ENCODE peak calls at places on chromosomes 16 and 17, in five cellular contexts. One of them, this sample, is unnamed.

GRCh38 chr16:76926042-76926441 is 264.9 kb upstream of the MON1B start:
- DNase-seq in CD8-positive, alpha-beta T cell: no peak
- DNase-seq in hepatocyte: peak; percentile 19
- DNase-seq in Peyer's patch: no peak
- DNase-seq in tibial artery: no peak
- DNase-seq in this sample: no peak

GRCh38 chr17:32529604-32530003 is 42.8 kb downstream of the CDK5R1 start:
- DNase-seq in tibial artery: no peak
- DNase-seq in CD8-positive, alpha-beta T cell: no peak
- DNase-seq in hepatocyte: no peak
- DNase-seq in Peyer's patch: no peak
- DNase-seq in this sample: no peak

GRCh38 chr16:68166264-68166663 is 69.7 kb downstream of the ESRP2 start:
- DNase-seq in hepatocyte: no peak
- DNase-seq in CD8-positive, alpha-beta T cell: no peak
- DNase-seq in tibial artery: no peak
- DNase-seq in Peyer's patch: no peak
- DNase-seq in this sample: no peak

GRCh38 chr16:14011006-14011405 is 60.1 kb upstream of the MRTFB start:
- DNase-seq in tibial artery: no peak
- DNase-seq in CD8-positive, alpha-beta T cell: no peak
- DNase-seq in hepatocyte: no peak
- DNase-seq in Peyer's patch: no peak
- DNase-seq in this sample: no peak

GRCh38 chr16:20938426-20938825 is 37.9 kb downstream of the LYRM1 start:
- DNase-seq in Peyer's patch: no peak
- DNase-seq in CD8-positive, alpha-beta T cell: no peak
- DNase-seq in hepatocyte: no peak
- DNase-seq in tibial artery: no peak
- DNase-seq in this sample: no peak

GRCh38 chr16:1035066-1035415 is 37.5 kb upstream of the SSTR5 start:
- DNase-seq in CD8-positive, alpha-beta T cell: no peak
- DNase-seq in hepatocyte: no peak
- DNase-seq in tibial artery: no peak
- DNase-seq in Peyer's patch: no peak
- DNase-seq in this sample: no peak

GRCh38 chr16:69286941-69287713 is 24.0 kb upstream of the VPS4A start:
- DNase-seq in Peyer's patch: peak; percentile 64
- DNase-seq in tibial artery: peak; percentile 90
- DNase-seq in CD8-positive, alpha-beta T cell: no peak
- DNase-seq in hepatocyte: peak; percentile 79
- DNase-seq in this sample: peak; percentile 70

GRCh38 chr17:78484300-78485159 is 92.7 kb downstream of the DNAH17 start:
- DNase-seq in Peyer's patch: peak; percentile 61
- DNase-seq in hepatocyte: peak; percentile 61
- DNase-seq in tibial artery: no peak
- DNase-seq in CD8-positive, alpha-beta T cell: peak; percentile 78
- DNase-seq in this sample: no peak

GRCh38 chr17:76812248-76812647 is 56.0 kb upstream of the MGAT5B start:
- DNase-seq in CD8-positive, alpha-beta T cell: no peak
- DNase-seq in tibial artery: no peak
- DNase-seq in Peyer's patch: no peak
- DNase-seq in hepatocyte: no peak
- DNase-seq in this sample: no peak

GRCh38 chr16:69848635-69849545 is 86.8 kb downstream of the WWP2 start:
- DNase-seq in hepatocyte: peak; percentile 59
- DNase-seq in Peyer's patch: peak; percentile 72
- DNase-seq in CD8-positive, alpha-beta T cell: no peak
- DNase-seq in tibial artery: peak; percentile 96
- DNase-seq in this sample: no peak

GRCh38 chr17:28926786-28927185 is 23.9 kb upstream of the DHRS13 start:
- DNase-seq in Peyer's patch: no peak
- DNase-seq in tibial artery: no peak
- DNase-seq in hepatocyte: no peak
- DNase-seq in CD8-positive, alpha-beta T cell: no peak
- DNase-seq in this sample: no peak

GRCh38 chr17:68433911-68434503 is 23.3 kb downstream of the WIPI1 start:
- DNase-seq in hepatocyte: no peak
- DNase-seq in CD8-positive, alpha-beta T cell: peak; percentile 37
- DNase-seq in tibial artery: peak; percentile 31
- DNase-seq in Peyer's patch: no peak
- DNase-seq in this sample: no peak

GRCh38 chr16:68190099-68190498 is 45.8 kb downstream of the ESRP2 start:
- DNase-seq in Peyer's patch: no peak
- DNase-seq in tibial artery: no peak
- DNase-seq in hepatocyte: no peak
- DNase-seq in CD8-positive, alpha-beta T cell: no peak
- DNase-seq in this sample: no peak

GRCh38 chr16:86533076-86533475 is 22.0 kb downstream of the MTHFSD start:
- DNase-seq in hepatocyte: no peak
- DNase-seq in CD8-positive, alpha-beta T cell: no peak
- DNase-seq in Peyer's patch: no peak
- DNase-seq in tibial artery: no peak
- DNase-seq in this sample: no peak

GRCh38 chr16:86537486-86537885 is 17.5 kb downstream of the MTHFSD start:
- DNase-seq in CD8-positive, alpha-beta T cell: no peak
- DNase-seq in tibial artery: no peak
- DNase-seq in hepatocyte: no peak
- DNase-seq in Peyer's patch: no peak
- DNase-seq in this sample: no peak

GRCh38 chr16:86536621-86537020 is 18.4 kb downstream of the MTHFSD start:
- DNase-seq in Peyer's patch: no peak
- DNase-seq in CD8-positive, alpha-beta T cell: no peak
- DNase-seq in hepatocyte: no peak
- DNase-seq in tibial artery: no peak
- DNase-seq in this sample: no peak

GRCh38 chr16:86533942-86534341 is 21.1 kb downstream of the MTHFSD start:
- DNase-seq in CD8-positive, alpha-beta T cell: no peak
- DNase-seq in Peyer's patch: no peak
- DNase-seq in tibial artery: no peak
- DNase-seq in hepatocyte: no peak
- DNase-seq in this sample: no peak

DNA sequence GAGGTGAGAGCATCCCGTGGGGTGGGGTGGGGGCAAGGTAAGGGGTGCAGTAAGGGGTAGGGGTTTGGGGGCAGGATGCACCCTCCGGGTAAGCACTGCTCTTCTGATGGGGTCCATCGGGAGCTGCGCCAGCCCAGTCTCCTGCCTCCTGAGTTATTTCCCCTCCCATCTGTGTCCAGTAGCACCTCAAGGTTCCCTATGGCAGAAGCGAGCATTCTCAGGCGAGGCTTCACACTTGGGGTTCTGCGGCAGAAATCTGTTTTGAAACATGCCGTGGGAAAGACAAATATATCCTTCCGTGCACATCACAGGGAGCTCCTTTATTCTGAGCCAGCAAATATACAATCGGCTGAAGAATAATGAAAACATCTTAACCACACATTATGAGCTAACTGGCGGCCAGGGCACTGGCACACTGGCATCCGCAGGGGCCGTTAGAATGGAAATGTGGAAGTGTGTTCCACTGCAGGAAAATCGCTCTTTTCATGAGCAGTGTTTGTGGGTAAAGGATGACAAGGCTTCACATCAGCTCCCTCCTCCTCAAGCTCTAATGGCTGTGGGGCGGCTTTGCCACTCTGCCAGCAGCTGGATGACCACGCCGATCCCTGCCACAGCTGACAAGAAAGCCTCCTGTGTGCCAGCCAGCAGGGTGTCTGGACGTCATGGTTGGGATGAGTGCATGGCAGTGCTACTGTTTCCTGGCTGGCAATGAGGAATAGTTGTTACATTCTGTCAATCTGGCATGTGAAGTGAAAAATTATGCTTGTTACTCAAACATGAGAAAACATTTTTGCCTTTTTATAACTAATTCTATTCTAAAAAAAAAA is 20.0 kb downstream of the MTHFSD start:
- DNase-seq in CD8-positive, alpha-beta T cell: no peak
- DNase-seq in hepatocyte: no peak
- DNase-seq in tibial artery: no peak
- DNase-seq in Peyer's patch: no peak
- DNase-seq in this sample: no peak
- H3K36me3 ChIP-seq in CD8-positive, alpha-beta T cell: peaks cover 8% of the 10 kb centered on the region
- H3K36me3 ChIP-seq in hepatocyte: no peaks in the 10 kb centered on the region
- H3K36me3 ChIP-seq in tibial artery: peaks cover 84% of the 10 kb centered on the region
- H3K36me3 ChIP-seq in Peyer's patch: no peaks in the 10 kb centered on the region
- H3K36me3 ChIP-seq in this sample: no peaks in the 10 kb centered on the region

GRCh38 chr17:48068491-48068961 is 20.4 kb downstream of the NFE2L1 start:
- DNase-seq in tibial artery: no peak
- DNase-seq in hepatocyte: peak; percentile 46
- DNase-seq in Peyer's patch: peak; percentile 44
- DNase-seq in CD8-positive, alpha-beta T cell: no peak
- DNase-seq in this sample: peak; percentile 82
- H3K36me3 ChIP-seq in tibial artery: peaks cover 38% of the 10 kb centered on the region
- H3K36me3 ChIP-seq in hepatocyte: no peaks in the 10 kb centered on the region
- H3K36me3 ChIP-seq in Peyer's patch: no peaks in the 10 kb centered on the region
- H3K36me3 ChIP-seq in CD8-positive, alpha-beta T cell: peaks cover 25% of the 10 kb centered on the region
- H3K36me3 ChIP-seq in this sample: peaks cover 4% of the 10 kb centered on the region

GRCh38 chr16:88753191-88753590 is 31.8 kb downstream of the PIEZO1 start:
- DNase-seq in Peyer's patch: no peak
- DNase-seq in tibial artery: no peak
- DNase-seq in hepatocyte: no peak
- DNase-seq in CD8-positive, alpha-beta T cell: no peak
- DNase-seq in this sample: no peak
- H3K36me3 ChIP-seq in Peyer's patch: no peaks in the 10 kb centered on the region
- H3K36me3 ChIP-seq in tibial artery: peaks cover 4% of the 10 kb centered on the region
- H3K36me3 ChIP-seq in hepatocyte: no peaks in the 10 kb centered on the region
- H3K36me3 ChIP-seq in CD8-positive, alpha-beta T cell: no peaks in the 10 kb centered on the region
- H3K36me3 ChIP-seq in this sample: no peaks in the 10 kb centered on the region

GRCh38 chr16:8812162-8812843 is 14.7 kb downstream of the PMM2 start:
- DNase-seq in Peyer's patch: no peak
- DNase-seq in CD8-positive, alpha-beta T cell: no peak
- DNase-seq in tibial artery: no peak
- DNase-seq in hepatocyte: no peak
- DNase-seq in this sample: no peak
- H3K36me3 ChIP-seq in Peyer's patch: no peaks in the 10 kb centered on the region
- H3K36me3 ChIP-seq in CD8-positive, alpha-beta T cell: peaks cover 71% of the 10 kb centered on the region
- H3K36me3 ChIP-seq in tibial artery: peaks cover 99% of the 10 kb centered on the region
- H3K36me3 ChIP-seq in hepatocyte: no peaks in the 10 kb centered on the region
- H3K36me3 ChIP-seq in this sample: peaks cover 4% of the 10 kb centered on the region

GRCh38 chr17:82179412-82179811 is 33.2 kb downstream of the CCDC57 start:
- DNase-seq in tibial artery: no peak
- DNase-seq in Peyer's patch: no peak
- DNase-seq in hepatocyte: no peak
- DNase-seq in CD8-positive, alpha-beta T cell: no peak
- DNase-seq in this sample: no peak
- H3K36me3 ChIP-seq in tibial artery: peaks cover 44% of the 10 kb centered on the region
- H3K36me3 ChIP-seq in Peyer's patch: no peaks in the 10 kb centered on the region
- H3K36me3 ChIP-seq in hepatocyte: no peaks in the 10 kb centered on the region
- H3K36me3 ChIP-seq in CD8-positive, alpha-beta T cell: peaks cover 7% of the 10 kb centered on the region
- H3K36me3 ChIP-seq in this sample: peaks cover 2% of the 10 kb centered on the region

DNA sequence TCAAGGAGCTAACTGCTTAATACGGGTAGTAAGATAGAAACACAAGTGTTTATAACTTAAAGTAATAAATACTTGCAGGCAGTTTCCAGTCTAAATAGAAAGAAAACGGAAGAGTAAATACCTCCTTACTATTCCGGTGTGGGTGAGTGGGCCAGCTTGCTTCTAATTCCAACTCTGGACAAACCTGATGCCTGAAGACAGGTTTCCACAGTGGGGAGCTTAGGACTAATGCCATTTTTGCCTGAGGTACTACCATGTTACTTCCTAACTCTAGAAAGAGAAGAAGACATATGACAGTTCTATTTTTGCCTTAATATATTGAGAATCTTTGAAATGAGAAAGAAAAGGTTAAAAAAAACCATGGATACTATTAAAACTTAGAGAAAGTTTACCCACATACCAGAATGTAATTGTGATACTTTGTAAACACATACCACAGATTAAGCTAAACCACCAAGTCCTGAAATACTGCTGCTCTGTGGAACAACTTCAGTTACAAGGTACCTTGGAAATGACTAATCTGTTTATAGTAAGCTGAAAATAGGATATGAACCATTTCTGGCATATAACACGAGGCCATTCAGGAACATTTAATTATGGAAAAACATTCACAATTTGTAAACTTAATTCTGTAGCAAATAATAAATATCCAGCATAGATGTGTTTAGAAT is 70.2 kb downstream of the ZZEF1 start:
- DNase-seq in tibial artery: no peak
- DNase-seq in CD8-positive, alpha-beta T cell: no peak
- DNase-seq in Peyer's patch: no peak
- DNase-seq in hepatocyte: no peak
- DNase-seq in this sample: no peak
- H3K36me3 ChIP-seq in tibial artery: peaks cover 78% of the 10 kb centered on the region
- H3K36me3 ChIP-seq in CD8-positive, alpha-beta T cell: peaks cover 74% of the 10 kb centered on the region
- H3K36me3 ChIP-seq in Peyer's patch: no peaks in the 10 kb centered on the region
- H3K36me3 ChIP-seq in hepatocyte: no peaks in the 10 kb centered on the region
- H3K36me3 ChIP-seq in this sample: no peaks in the 10 kb centered on the region

GRCh38 chr16:71448274-71448866 is 6.5 kb upstream of the TLE7 start:
- DNase-seq in hepatocyte: no peak
- DNase-seq in tibial artery: no peak
- DNase-seq in Peyer's patch: no peak
- DNase-seq in CD8-positive, alpha-beta T cell: peak; percentile 1
- DNase-seq in this sample: no peak
- H3K36me3 ChIP-seq in hepatocyte: peaks cover 21% of the 10 kb centered on the region
- H3K36me3 ChIP-seq in tibial artery: peaks cover 64% of the 10 kb centered on the region
- H3K36me3 ChIP-seq in Peyer's patch: peaks cover 9% of the 10 kb centered on the region
- H3K36me3 ChIP-seq in CD8-positive, alpha-beta T cell: peaks cover 44% of the 10 kb centered on the region
- H3K36me3 ChIP-seq in this sample: peaks cover 5% of the 10 kb centered on the region

GRCh38 chr16:84652565-84652964 is 4.3 kb downstream of the KLHL36 start:
- DNase-seq in tibial artery: no peak
- DNase-seq in hepatocyte: no peak
- DNase-seq in CD8-positive, alpha-beta T cell: peak; percentile 76
- DNase-seq in Peyer's patch: no peak
- DNase-seq in this sample: no peak
- H3K36me3 ChIP-seq in tibial artery: peaks cover 31% of the 10 kb centered on the region
- H3K36me3 ChIP-seq in hepatocyte: no peaks in the 10 kb centered on the region
- H3K36me3 ChIP-seq in CD8-positive, alpha-beta T cell: peaks cover 15% of the 10 kb centered on the region
- H3K36me3 ChIP-seq in Peyer's patch: peaks cover under 1% of the 10 kb centered on the region
- H3K36me3 ChIP-seq in this sample: peaks cover 5% of the 10 kb centered on the region

This sample was measured in Caco-2.